ENCODE peak calls at places on chromosomes 11 and 22, in eight cellular contexts. U is naive B cell; Z is CD8-positive, alpha-beta memory T cell; I is colonic mucosa; B is ELR; M is sciatic nerve; H is adrenal gland; K is CD4-positive, CD25-positive, alpha-beta regulatory T cell. N is an unnamed sample.

GRCh38 chr11:103898065-103898464 is 138.4 kb upstream of the DDI1 start:
- DNase-seq in U (no peak), Z (no peak), I (no peak), B (no peak), M (no peak), H (no peak), K (no peak), N (peak)

GRCh38 chr22:45831394-45831793 is 145.6 kb downstream of the WNT7B start:
- DNase-seq in U (no peak), Z (no peak), I (no peak), B (peak), M (no peak), H (no peak), K (no peak), N (no peak)

GRCh38 chr11:75328426-75329277 is 22.8 kb downstream of the ARRB1 start:
- DNase-seq in U (no peak), Z (no peak), I (peak), B (peak), M (peak), H (peak), K (peak), N (peak)

GRCh38 chr11:61725632-61726280 is 26.7 kb upstream of the MYRF start:
- DNase-seq in U (no peak), Z (no peak), I (no peak), B (peak), M (no peak), H (no peak), K (no peak), N (no peak)

GRCh38 chr11:71563401-71563800 is 2.0 kb upstream of the KRTAP5-10 start:
- DNase-seq in U (no peak), Z (no peak), I (peak), B (peak), M (no peak), H (peak), K (peak), N (no peak)

GRCh38 chr22:40567106-40567505 is 69.4 kb downstream of the MRTFA start:
- DNase-seq in U (no peak), Z (no peak), I (no peak), B (peak), M (no peak), H (no peak), K (no peak), N (no peak)

GRCh38 chr22:44596726-44597125 is 98.7 kb upstream of the RTL6 start:
- DNase-seq in U (no peak), Z (no peak), I (no peak), B (no peak), M (no peak), H (no peak), K (no peak), N (no peak)

GRCh38 chr22:18152519-18152918 is 2.5 kb downstream of the USP18 start:
- DNase-seq in U (no peak), Z (no peak), I (no peak), B (no peak), M (no peak), H (no peak), K (peak), N (peak)

GRCh38 chr22:45290410-45290936 is 5.7 kb downstream of the UPK3A start:
- DNase-seq in U (no peak), Z (no peak), I (peak), B (peak), M (no peak), H (no peak), K (no peak), N (no peak)

GRCh38 chr11:14500181-14500651 is 605 bp upstream of the COPB1 start:
- DNase-seq in U (peak), Z (peak), I (peak), B (peak), M (no peak), H (peak), K (peak), N (peak)

GRCh38 chr11:73058989-73059674 is 83.0 kb downstream of the FCHSD2 start:
- DNase-seq in U (no peak), Z (no peak), I (no peak), B (no peak), M (no peak), H (no peak), K (no peak), N (no peak)

GRCh38 chr11:30228323-30228884 is 2.4 kb upstream of the FSHB start:
- DNase-seq in U (no peak), Z (no peak), I (no peak), B (no peak), M (no peak), H (no peak), K (no peak), N (no peak)